ENCODE peak calls at places on chromosomes 13 and 19, in six cellular contexts. W is K562, E is HepG2, S is H1, P is GM12892, K is GM12878. M is an unnamed sample.
A peak's percentile ranks its signal among the peaks of the same experiment; 100 is the strongest.

GRCh38 chr13:109301711-109302110 is 484.7 kb downstream of the IRS2 start:
- DNase-seq in K (no peak), P (no peak), W (no peak), E (no peak), S (no peak), M (no peak)

GRCh38 chr13:106182404-106182803 is 353.1 kb downstream of the EFNB2 start:
- DNase-seq in P (no peak), W (no peak), K (no peak), E (no peak), S (no peak), M (no peak)

GRCh38 chr13:112836940-112837339 is 132.1 kb upstream of the MCF2L start:
- DNase-seq in P (no peak), K (no peak), S (no peak), E (no peak), W (no peak), M (no peak)

GRCh38 chr13:69704311-69704710 is 403.3 kb upstream of the ATXN8OS start:
- DNase-seq in K (no peak), W (no peak), P (no peak), E (no peak), S (no peak), M (no peak)

GRCh38 chr13:34567558-34567957 is 374.5 kb upstream of the NBEA start:
- DNase-seq in W (no peak), S (no peak), P (no peak), E (peak; percentile 2), K (no peak), M (no peak)

GRCh38 chr19:58089846-58090245 is 8.2 kb downstream of the ZSCAN18 start:
- DNase-seq in S (no peak), E (no peak), P (no peak), K (no peak), W (no peak), M (no peak)

GRCh38 chr13:108427355-108427754 is 157.8 kb downstream of the TNFSF13B start:
- DNase-seq in E (no peak), P (no peak), W (no peak), K (no peak), S (no peak), M (no peak)

GRCh38 chr13:40120288-40120687 is 464.8 kb downstream of the COG6 start:
- DNase-seq in S (no peak), W (no peak), E (no peak), P (no peak), K (no peak), M (no peak)

GRCh38 chr19:42253245-42254082 is 1.5 kb downstream of the ERF start:
- DNase-seq in P (peak; percentile 83), S (peak; percentile 81), E (peak; percentile 59), W (peak; percentile 87), K (no peak), M (peak; percentile 78)

GRCh38 chr19:4369109-4369887 is 25.9 kb downstream of the MPND start:
- DNase-seq in W (no peak), S (peak; percentile 55), K (peak; percentile 90), E (no peak), P (peak; percentile 64), M (peak; percentile 65)

GRCh38 chr13:76086729-76087128 is 450.6 kb downstream of the LMO7 start:
- DNase-seq in S (no peak), K (no peak), E (no peak), W (no peak), P (no peak), M (no peak)

GRCh38 chr19:3469638-3470499 is 10.5 kb downstream of the SMIM24 start:
- DNase-seq in K (no peak), W (peak; percentile 6), E (no peak), S (no peak), P (no peak), M (no peak)

GRCh38 chr19:33436360-33437345 is 63.1 kb downstream of the CEBPG start:
- DNase-seq in W (no peak), S (no peak), P (no peak), K (no peak), E (no peak), M (no peak)

GRCh38 chr13:79231887-79232286 is 174.2 kb downstream of the RBM26 start:
- DNase-seq in P (no peak), E (no peak), W (no peak), K (no peak), S (no peak), M (no peak)

GRCh38 chr19:42928896-42929295 is 8.1 kb downstream of the PSG7 start:
- DNase-seq in E (no peak), W (no peak), P (no peak), S (no peak), K (no peak), M (no peak)

GRCh38 chr13:100608906-100609305 is 20.3 kb upstream of the GGACT start:
- DNase-seq in S (no peak), W (peak; percentile 67), K (peak; percentile 17), E (no peak), P (peak; percentile 35), M (peak; percentile 64)

GRCh38 chr19:29872224-29872731 is 60.5 kb downstream of the CCNE1 start:
- DNase-seq in P (no peak), K (no peak), W (peak; percentile 50), E (no peak), S (peak; percentile 69), M (no peak)

GRCh38 chr19:45402469-45403070 is 2.3 kb downstream of the PPP1R13L start:
- DNase-seq in K (no peak), S (peak; percentile 88), W (peak; percentile 81), P (peak; percentile 53), E (no peak), M (no peak)

GRCh38 chr19:16143399-16144215 is at the start of gene HSH2D:
- DNase-seq in E (peak; percentile 45), P (peak; percentile 75), S (peak; percentile 59), W (no peak), K (peak; percentile 90), M (peak; percentile 68)

GRCh38 chr13:22801402-22802003 is 379.3 kb upstream of the SGCG start:
- DNase-seq in S (no peak), E (peak; percentile 23), W (no peak), P (no peak), K (no peak), M (no peak)

DNA sequence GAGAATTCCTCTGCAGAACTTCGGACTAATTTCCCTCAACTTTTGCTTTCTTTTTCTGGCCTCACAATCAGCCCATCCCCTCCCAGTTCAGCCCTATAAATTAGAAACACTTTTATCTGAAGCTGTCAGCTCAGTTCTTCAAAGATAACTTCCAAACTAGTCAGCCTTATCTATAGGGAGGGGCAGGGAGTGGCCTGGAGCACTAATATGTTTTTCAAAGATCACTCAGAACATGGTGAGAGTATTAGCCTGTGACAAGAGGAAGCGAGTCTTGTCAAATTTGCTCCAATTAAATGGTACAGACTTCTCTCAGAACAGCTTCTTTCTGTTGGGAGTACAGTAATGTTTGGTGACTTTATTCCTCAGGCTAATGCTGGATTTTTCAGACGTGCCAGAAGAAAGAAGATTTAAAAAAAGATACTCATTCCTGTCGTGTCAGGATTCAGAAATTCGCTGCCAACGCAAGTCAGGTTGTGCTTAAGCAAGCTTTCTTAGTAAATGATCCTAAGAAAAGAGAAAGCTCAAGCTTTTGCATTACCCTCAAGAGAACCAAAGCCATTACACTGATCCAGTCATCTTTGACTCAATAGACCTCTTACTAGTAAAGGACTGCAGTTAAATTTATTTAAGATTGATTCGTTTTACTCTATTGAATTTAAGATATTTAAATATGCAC is 1033.6 kb downstream of the SLITRK5 start:
- DNase-seq in P (no peak), K (no peak), S (no peak), E (no peak), W (no peak), M (no peak)
- TF ChIP-seq TAF1 in P (no peak), K (no peak), S (no peak), E (no peak), W (no peak), M (no peak)

GRCh38 chr19:10432736-10433130 is 12.4 kb downstream of the PDE4A start:
- DNase-seq in P (no peak), W (no peak), E (no peak), K (no peak), S (no peak), M (no peak)

GRCh38 chr19:10431254-10431942 is 11.1 kb downstream of the PDE4A start:
- DNase-seq in K (peak; percentile 61), S (peak; percentile 65), P (no peak), W (peak; percentile 56), E (no peak), M (no peak)

GRCh38 chr19:10428996-10429381 is 8.7 kb downstream of the PDE4A start:
- DNase-seq in W (no peak), P (no peak), K (no peak), E (no peak), S (no peak), M (no peak)

GRCh38 chr19:10431943-10432735 is 11.8 kb downstream of the PDE4A start:
- DNase-seq in P (no peak), W (peak; percentile 88), S (peak; percentile 63), E (no peak), K (no peak), M (no peak)

DNA sequence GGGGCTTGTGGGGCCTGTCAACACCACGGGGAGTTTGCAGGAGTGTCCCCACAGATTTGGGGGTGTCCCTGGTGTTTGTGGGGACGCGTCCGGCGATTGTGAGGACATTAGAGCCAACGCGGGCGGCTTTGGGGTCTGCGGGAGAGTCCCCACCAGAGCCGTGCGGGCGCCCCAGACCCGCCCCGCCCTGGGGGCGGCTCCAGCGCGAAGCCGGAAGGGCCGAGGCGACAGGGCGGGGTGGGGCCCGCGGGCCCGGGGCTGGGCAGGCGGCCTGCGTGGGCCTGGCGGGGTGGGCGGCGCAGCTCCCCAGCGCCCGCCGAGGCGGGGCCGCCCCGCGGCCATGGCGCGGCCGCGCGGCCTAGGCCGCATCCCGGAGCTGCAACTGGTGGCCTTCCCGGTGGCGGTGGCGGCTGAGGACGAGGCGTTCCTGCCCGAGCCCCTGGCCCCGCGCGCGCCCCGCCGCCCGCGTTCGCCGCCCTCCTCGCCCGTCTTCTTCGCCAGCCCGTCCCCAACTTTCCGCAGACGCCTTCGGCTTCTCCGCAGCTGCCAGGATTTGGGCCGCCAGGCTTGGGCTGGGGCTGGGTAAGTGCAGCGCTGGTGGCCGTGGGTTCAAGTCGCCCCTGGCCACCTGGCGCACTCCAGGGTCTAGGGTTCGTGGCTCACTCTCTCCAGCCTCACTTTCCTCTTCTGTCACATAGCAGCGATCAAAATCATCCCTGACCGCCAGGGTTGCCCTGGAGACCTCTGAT is 10.3 kb downstream of the PDE4A start:
- DNase-seq in E (no peak), P (no peak), S (peak; percentile 61), W (peak; percentile 88), K (no peak), M (no peak)
- TF ChIP-seq POLR2A in E (peak; percentile 55), P (no peak), S (no peak), W (no peak), K (peak; percentile 18), M (no peak)

GRCh38 chr19:18060472-18060871 is 26.3 kb downstream of the IL12RB1 start:
- DNase-seq in P (no peak), K (no peak), E (no peak), W (peak; percentile 54), S (no peak), M (no peak)
- TF ChIP-seq TAF1 in P (no peak), K (no peak), E (no peak), W (no peak), S (no peak), M (no peak)

GRCh38 chr13:42393573-42394360 is 121.8 kb downstream of the AKAP11 start:
- DNase-seq in W (no peak), S (no peak), E (no peak), P (no peak), K (no peak), M (no peak)
- TF ChIP-seq POLR2A in W (no peak), S (no peak), E (no peak), P (no peak), K (no peak), M (peak; percentile 35)

DNA sequence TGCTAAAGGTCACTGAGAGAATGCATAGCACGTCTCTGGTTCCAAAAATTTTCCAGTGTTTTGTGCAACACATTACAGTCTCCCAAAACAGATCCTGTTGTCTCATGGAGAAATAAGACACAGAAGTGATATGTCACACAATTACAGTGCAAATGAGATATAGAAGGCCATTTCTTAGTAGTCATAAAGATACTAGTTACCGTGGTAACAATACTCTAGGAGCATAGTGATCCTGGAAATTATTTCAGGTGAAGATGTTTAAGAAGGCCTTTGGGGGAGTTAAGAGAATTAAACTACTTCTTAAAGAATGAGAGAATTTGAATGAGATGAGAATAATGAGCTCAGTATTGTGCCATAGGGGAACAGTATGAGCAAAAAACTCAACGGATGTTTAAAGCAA is 628.0 kb upstream of the MIR17HG start:
- DNase-seq in K (no peak), S (no peak), W (no peak), E (no peak), P (no peak), M (no peak)
- TF ChIP-seq TAF1 in K (no peak), S (no peak), W (no peak), E (no peak), P (no peak), M (no peak)